ENCODE peak calls at places on chromosomes 5 and 9, in eight cellular contexts. Y is CD4-positive, alpha-beta memory T cell; S is GM23248; J is HCT116; T is IMR-90; K is neural progenitor cell; N is AG04450; G is fibroblast of lung. X is an unnamed sample.

GRCh38 chr5:111968459-111968858 is 211.5 kb upstream of the NREP start:
- DNase-seq in G (peak; percentile 51), N (no peak), S (peak; percentile 82), Y (no peak), J (no peak), T (peak; percentile 36), K (no peak), X (no peak)

GRCh38 chr9:134326754-134327526 is 685 bp downstream of the RXRA start:
- DNase-seq in S (peak; percentile 78), N (no peak), J (no peak), G (peak; percentile 48), T (peak; percentile 31), Y (no peak), K (peak; percentile 67), X (no peak)

GRCh38 chr5:146016764-146017484 is 80.5 kb downstream of the SH3RF2 start:
- DNase-seq in T (no peak), N (no peak), G (no peak), Y (no peak), K (no peak), S (no peak), J (no peak), X (peak; percentile 15)

GRCh38 chr9:19085295-19085694 is 17.4 kb downstream of the HAUS6 start:
- DNase-seq in Y (peak; percentile 59), N (no peak), G (no peak), S (peak; percentile 33), K (peak; percentile 60), J (peak; percentile 22), T (no peak), X (peak; percentile 6)

GRCh38 chr5:166883016-166883415 is 1408.4 kb upstream of the WWC1 start:
- DNase-seq in K (no peak), Y (no peak), T (no peak), J (no peak), N (no peak), G (peak; percentile 38), S (no peak), X (peak; percentile 7)

GRCh38 chr9:6566409-6567139 is 79.0 kb downstream of the GLDC start:
- DNase-seq in K (no peak), Y (no peak), S (peak; percentile 99), J (peak; percentile 95), T (peak; percentile 99), N (peak; percentile 86), G (peak; percentile 99), X (peak; percentile 49)

GRCh38 chr5:141094481-141095262 is at the start of gene PCDHB2:
- DNase-seq in J (no peak), G (peak; percentile 23), T (peak; percentile 14), S (peak; percentile 80), N (no peak), Y (no peak), K (peak; percentile 94), X (peak; percentile 94)

GRCh38 chr5:177094224-177095087 is 7.7 kb downstream of the FGFR4 start:
- DNase-seq in Y (no peak), S (no peak), T (peak; percentile 84), G (no peak), N (peak; percentile 88), K (peak; percentile 49), J (no peak), X (no peak)

GRCh38 chr5:103561670-103562069 is 919 bp downstream of the NUDT12 start:
- DNase-seq in T (no peak), J (no peak), Y (no peak), S (peak; percentile 11), G (no peak), K (no peak), N (no peak), X (no peak)

GRCh38 chr5:171852255-171852681 is 66.7 kb downstream of the SMIM23 start:
- DNase-seq in J (no peak), K (peak; percentile 27), S (no peak), Y (no peak), N (no peak), T (no peak), G (no peak), X (peak; percentile 21)

GRCh38 chr9:114396558-114397218 is 8.9 kb upstream of the AKNA start:
- DNase-seq in Y (no peak), T (peak; percentile 86), N (peak; percentile 75), S (peak; percentile 83), G (peak; percentile 14), J (peak; percentile 7), K (peak; percentile 54), X (peak; percentile 55)

GRCh38 chr9:123544007-123544827 is 188.2 kb downstream of the CRB2 start:
- DNase-seq in T (peak; percentile 54), J (peak; percentile 12), S (peak; percentile 66), Y (peak; percentile 9), N (no peak), G (peak; percentile 22), K (peak; percentile 57), X (peak; percentile 53)

GRCh38 chr5:111668713-111669112 is 88.3 kb downstream of the NREP start:
- DNase-seq in S (peak; percentile 76), T (peak; percentile 57), J (no peak), K (no peak), Y (no peak), N (no peak), G (no peak), X (no peak)

GRCh38 chr5:127923804-127924570 is 159.6 kb upstream of the SLC12A2 start:
- DNase-seq in T (no peak), S (no peak), N (no peak), K (no peak), Y (no peak), J (no peak), G (no peak), X (no peak)

GRCh38 chr5:79025054-79025465 is 40.0 kb upstream of the ARSB start:
- DNase-seq in G (peak; percentile 54), Y (peak; percentile 27), J (peak; percentile 33), T (peak; percentile 72), K (peak; percentile 81), N (peak; percentile 57), S (peak; percentile 74), X (peak; percentile 75)

GRCh38 chr9:73370053-73370452 is 218.4 kb downstream of the ANXA1 start:
- DNase-seq in Y (no peak), T (no peak), S (no peak), K (no peak), G (peak; percentile 21), J (no peak), N (no peak), X (peak; percentile 86)

GRCh38 chr9:68739631-68740174 is 34.7 kb downstream of the PIP5K1B start:
- DNase-seq in T (no peak), K (no peak), J (no peak), Y (no peak), N (no peak), S (no peak), G (no peak), X (no peak)

GRCh38 chr5:80487444-80487828 is 464 bp upstream of the FAM151B start:
- DNase-seq in Y (no peak), S (no peak), G (no peak), N (no peak), K (no peak), J (no peak), T (no peak), X (no peak)
- H3K27ac ChIP-seq in Y (peak overlapping the region; percentile 9), S (peak overlapping the region; percentile 66), G (peak overlapping the region; percentile 64), N (peak overlapping the region; percentile 70), K (peak overlapping the region; percentile 72), J (peak overlapping the region; percentile 70), T (peak overlapping the region; percentile 74), X (peak overlapping the region; percentile 64)

GRCh38 chr5:65868509-65868908 is 57.9 kb upstream of the ERBIN start:
- DNase-seq in Y (no peak), J (no peak), G (no peak), K (no peak), T (no peak), S (no peak), N (no peak), X (no peak)

GRCh38 chr5:65871182-65871581 is 55.2 kb upstream of the ERBIN start:
- DNase-seq in S (peak; percentile 82), N (no peak), Y (no peak), K (no peak), T (peak; percentile 54), J (peak; percentile 56), G (peak; percentile 88), X (no peak)

GRCh38 chr5:65866837-65867508 is 59.4 kb upstream of the ERBIN start:
- DNase-seq in J (no peak), S (no peak), N (no peak), K (no peak), Y (no peak), G (no peak), T (no peak), X (no peak)

GRCh38 chr5:65863747-65864146 is 62.6 kb upstream of the ERBIN start:
- DNase-seq in K (no peak), G (no peak), T (no peak), Y (no peak), N (no peak), S (no peak), J (no peak), X (no peak)

DNA sequence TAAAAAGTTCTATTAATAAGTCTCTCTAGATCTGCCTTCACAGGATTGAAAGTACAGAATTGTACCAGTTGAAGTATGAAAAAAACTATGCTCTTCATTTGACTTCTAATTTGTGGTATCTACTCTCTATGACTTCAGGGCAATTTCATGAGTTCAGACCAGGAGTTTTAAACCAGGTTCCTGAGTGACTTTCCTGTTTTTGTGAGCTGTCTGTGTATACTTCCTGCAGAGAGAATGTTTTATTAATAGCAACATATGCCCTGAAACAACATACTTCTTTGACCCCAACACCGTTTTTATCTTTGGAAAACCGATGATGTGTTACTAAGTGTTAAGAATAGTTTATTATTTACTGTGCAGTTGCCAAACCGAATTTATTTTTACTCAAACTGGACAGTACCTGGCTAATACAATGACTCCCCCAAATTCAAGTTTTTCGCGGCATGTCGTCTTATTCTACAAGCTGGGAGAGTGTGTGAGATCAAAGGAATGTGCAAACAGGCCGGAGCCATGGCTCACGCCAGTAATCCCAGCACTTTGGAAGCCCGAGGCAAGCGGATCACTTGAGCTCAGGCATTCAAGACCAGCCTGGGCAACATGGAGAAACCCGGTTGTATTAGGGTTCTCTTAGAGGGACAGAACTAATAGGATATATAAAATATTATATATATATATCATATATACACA is 58.7 kb upstream of the ERBIN start:
- DNase-seq in K (peak; percentile 9), Y (no peak), G (peak; percentile 54), T (peak; percentile 14), J (no peak), N (no peak), S (no peak), X (no peak)
- H3K27ac ChIP-seq in K (no peak overlapping the region), Y (peak overlapping the region; percentile 11), G (no peak overlapping the region), T (no peak overlapping the region), J (no peak overlapping the region), N (no peak overlapping the region), S (no peak overlapping the region), X (no peak overlapping the region)

DNA sequence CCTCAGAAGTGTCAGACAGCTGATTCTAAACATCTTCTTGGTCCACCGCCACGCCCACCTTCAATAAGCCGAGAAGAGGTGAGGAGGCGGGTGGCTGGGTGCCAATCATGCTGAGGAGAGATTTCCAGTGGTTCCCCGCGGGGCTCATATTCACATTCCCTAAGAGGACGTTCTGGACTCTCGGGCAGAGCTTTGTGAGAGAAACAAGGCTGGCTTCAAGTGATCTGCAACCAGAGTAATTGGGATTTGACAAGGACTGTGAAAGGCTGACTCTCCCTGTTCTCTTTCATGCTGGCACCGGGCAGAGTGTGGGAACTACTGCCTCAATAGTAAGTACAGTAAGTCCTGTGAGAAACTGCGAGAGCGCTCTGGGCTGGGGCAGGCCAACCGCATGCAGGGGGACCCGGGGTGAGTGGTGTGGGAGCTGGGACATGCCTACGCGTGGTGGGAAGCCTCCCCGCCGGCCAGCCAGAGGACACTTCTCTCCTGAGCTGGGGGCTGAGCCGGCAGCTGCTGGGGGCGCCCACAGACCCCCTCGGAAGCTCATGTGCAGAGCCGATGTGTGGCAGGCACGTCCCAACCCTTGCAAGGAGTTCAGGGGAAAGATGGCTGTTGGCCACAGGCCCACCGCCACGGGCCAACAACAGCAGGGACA is 110.9 kb downstream of the LIFR start:
- DNase-seq in Y (no peak), N (no peak), T (no peak), G (peak; percentile 45), S (no peak), J (no peak), K (no peak), X (peak; percentile 82)
- H3K27ac ChIP-seq in Y (no peak overlapping the region), N (peak overlapping the region; percentile 70), T (no peak overlapping the region), G (peak overlapping the region; percentile 11), S (no peak overlapping the region), J (no peak overlapping the region), K (no peak overlapping the region), X (peak overlapping the region; percentile 82)

GRCh38 chr9:93092171-93092991 is 3.6 kb upstream of the CARD19 start:
- DNase-seq in S (no peak), Y (no peak), K (no peak), J (no peak), N (no peak), G (no peak), T (no peak), X (no peak)
- H3K27ac ChIP-seq in S (peak overlapping the region; percentile 88), Y (peak overlapping the region; percentile 95), K (no peak overlapping the region), J (peak overlapping the region; percentile 7), N (peak overlapping the region; percentile 65), G (peak overlapping the region; percentile 56), T (peak overlapping the region; percentile 10), X (no peak overlapping the region)

X was measured in A673.